ENCODE peak calls at places on chromosome 14, in four cellular contexts. O, M, J and X are unnamed samples.

GRCh38 chr14:105846312-105846711 is 319.9 kb downstream of the TMEM121 start:
- DNase-seq in O (no peak), M (no peak), J (no peak), X (no peak)

GRCh38 chr14:104932676-104933631 is 8.3 kb downstream of the PLD4 start:
- DNase-seq in O (peak), M (peak), J (peak), X (peak)

GRCh38 chr14:99758121-99758871 is 34.9 kb upstream of the EML1 start:
- DNase-seq in O (peak), M (peak), J (no peak), X (peak)

GRCh38 chr14:88848571-88848970 is 24.1 kb downstream of the TTC8 start:
- DNase-seq in O (no peak), M (no peak), J (no peak), X (no peak)

GRCh38 chr14:105248368-105249174 is at the start of gene BTBD6:
- DNase-seq in O (peak), M (peak), J (peak), X (peak)

GRCh38 chr14:52862652-52863338 is 71.4 kb upstream of the GNPNAT1 start:
- DNase-seq in O (peak), M (peak), J (no peak), X (peak)

GRCh38 chr14:80850197-80850814 is 91.2 kb downstream of the CEP128 start:
- DNase-seq in O (peak), M (peak), J (peak), X (peak)

GRCh38 chr14:100609941-100610391 is 22.7 kb upstream of the BEGAIN start:
- DNase-seq in O (no peak), M (no peak), J (no peak), X (no peak)

GRCh38 chr14:42628591-42628990 is 1021.9 kb downstream of the LRFN5 start:
- DNase-seq in O (no peak), M (no peak), J (no peak), X (no peak)

GRCh38 chr14:24238123-24238522 is 4.3 kb downstream of the TINF2 start:
- DNase-seq in O (no peak), M (no peak), J (no peak), X (no peak)

GRCh38 chr14:49972840-49973239 is 80.0 kb downstream of the ARF6 start:
- DNase-seq in O (peak), M (peak), J (no peak), X (peak)

GRCh38 chr14:75418779-75419768 is 8.7 kb upstream of the JDP2 start:
- DNase-seq in O (no peak), M (no peak), J (peak), X (no peak)

GRCh38 chr14:65840118-65840751 is 427.7 kb downstream of the FUT8 start:
- DNase-seq in O (no peak), M (no peak), J (no peak), X (no peak)

GRCh38 chr14:81423504-81423903 is 23.4 kb upstream of the STON2 start:
- DNase-seq in O (no peak), M (no peak), J (no peak), X (no peak)

GRCh38 chr14:105500726-105501101 is 9.7 kb downstream of the TEDC1 start:
- DNase-seq in O (no peak), M (no peak), J (peak), X (no peak)

GRCh38 chr14:89443002-89443660 is 26.1 kb upstream of the FOXN3 start:
- DNase-seq in O (no peak), M (peak), J (no peak), X (no peak)

GRCh38 chr14:25095784-25096390 is 45.9 kb upstream of the STXBP6 start:
- DNase-seq in O (peak), M (no peak), J (peak), X (no peak)

GRCh38 chr14:106060576-106060975 is 534.2 kb downstream of the TMEM121 start:
- DNase-seq in O (no peak), M (no peak), J (no peak), X (no peak)

GRCh38 chr14:79328863-79329262 is 882.4 kb downstream of the DIO2 start:
- DNase-seq in O (no peak), M (peak), J (no peak), X (no peak)

GRCh38 chr14:88825078-88825458 is 617 bp downstream of the TTC8 start:
- DNase-seq in O (peak), M (no peak), J (peak), X (no peak)

GRCh38 chr14:53516261-53516774 is 363.2 kb upstream of the DDHD1 start:
- DNase-seq in O (peak), M (peak), J (no peak), X (peak)

GRCh38 chr14:72565917-72566316 is 328.0 kb downstream of the DPF3 start:
- DNase-seq in O (no peak), M (no peak), J (no peak), X (no peak)

GRCh38 chr14:30528119-30528518 is 30.8 kb upstream of the G2E3 start:
- DNase-seq in O (no peak), M (no peak), J (no peak), X (no peak)

GRCh38 chr14:39302124-39302810 is 68.6 kb downstream of the MIA2 start:
- DNase-seq in O (no peak), M (no peak), J (no peak), X (no peak)

GRCh38 chr14:61616524-61617185 is 78.7 kb upstream of the HIF1A start:
- DNase-seq in O (peak), M (peak), J (no peak), X (peak)

GRCh38 chr14:100783630-100784321 is 42.1 kb upstream of the MEG3 start:
- DNase-seq in O (no peak), M (no peak), J (no peak), X (no peak)

GRCh38 chr14:95697764-95698163 is 11.5 kb downstream of the TCL1B start:
- DNase-seq in O (no peak), M (no peak), J (no peak), X (no peak)

GRCh38 chr14:91354979-91355685 is 62.5 kb downstream of the CCDC88C start:
- DNase-seq in O (no peak), M (no peak), J (peak), X (no peak)
- H3K4me3 ChIP-seq in O (no peak), M (no peak), J (no peak), X (no peak)

GRCh38 chr14:102776761-102777710 is at the start of gene TRAF3:
- DNase-seq in O (peak), M (peak), J (peak), X (no peak)

GRCh38 chr14:102777711-102778615 is 714 bp downstream of the TRAF3 start:
- DNase-seq in O (peak), M (peak), J (peak), X (no peak)

GRCh38 chr14:102775855-102776760 is 1.1 kb upstream of the TRAF3 start:
- DNase-seq in O (peak), M (peak), J (peak), X (peak)

GRCh38 chr14:102772781-102773570 is 4.3 kb upstream of the TRAF3 start:
- DNase-seq in O (peak), M (peak), J (peak), X (no peak)

DNA sequence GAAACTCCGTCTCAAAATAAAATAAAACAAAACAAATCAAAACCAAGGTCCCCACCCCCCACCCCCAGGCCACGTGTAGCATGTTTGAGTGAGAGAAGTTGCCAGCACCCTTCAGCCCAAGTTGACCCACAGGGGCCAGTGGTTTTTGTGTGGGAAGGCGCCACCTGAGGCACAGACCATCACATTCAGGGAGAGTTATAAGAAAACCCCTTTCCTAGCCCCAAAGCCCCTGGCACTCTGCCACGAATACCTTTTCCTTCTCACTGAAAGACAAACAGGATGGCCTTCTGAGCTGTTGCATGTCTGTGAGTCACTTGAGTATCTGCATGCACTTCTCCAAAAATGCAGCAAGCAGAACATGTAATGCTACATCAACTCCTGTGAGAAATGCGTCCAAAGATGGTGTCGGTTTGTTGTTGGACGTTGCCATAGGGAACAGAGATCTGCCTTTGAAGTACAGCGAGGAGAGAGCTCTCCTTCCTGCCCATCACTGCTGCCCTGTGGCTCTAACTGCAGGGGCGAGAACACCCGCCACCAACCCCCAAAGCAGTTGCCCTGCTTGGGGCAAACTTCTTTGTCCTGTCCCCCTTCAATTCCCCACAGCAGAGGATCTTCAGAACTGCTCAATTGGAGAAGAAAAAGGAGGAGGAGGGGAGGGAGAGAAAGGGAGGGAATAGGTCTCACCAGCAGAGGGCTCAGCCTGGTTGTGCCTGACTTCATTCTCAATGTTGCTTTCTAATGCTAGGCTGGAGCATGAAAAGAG is 2.7 kb upstream of the TRAF3 start:
- DNase-seq in O (peak), M (peak), J (peak), X (peak)
- H3K4me3 ChIP-seq in O (no peak), M (no peak), J (no peak), X (no peak)

DNA sequence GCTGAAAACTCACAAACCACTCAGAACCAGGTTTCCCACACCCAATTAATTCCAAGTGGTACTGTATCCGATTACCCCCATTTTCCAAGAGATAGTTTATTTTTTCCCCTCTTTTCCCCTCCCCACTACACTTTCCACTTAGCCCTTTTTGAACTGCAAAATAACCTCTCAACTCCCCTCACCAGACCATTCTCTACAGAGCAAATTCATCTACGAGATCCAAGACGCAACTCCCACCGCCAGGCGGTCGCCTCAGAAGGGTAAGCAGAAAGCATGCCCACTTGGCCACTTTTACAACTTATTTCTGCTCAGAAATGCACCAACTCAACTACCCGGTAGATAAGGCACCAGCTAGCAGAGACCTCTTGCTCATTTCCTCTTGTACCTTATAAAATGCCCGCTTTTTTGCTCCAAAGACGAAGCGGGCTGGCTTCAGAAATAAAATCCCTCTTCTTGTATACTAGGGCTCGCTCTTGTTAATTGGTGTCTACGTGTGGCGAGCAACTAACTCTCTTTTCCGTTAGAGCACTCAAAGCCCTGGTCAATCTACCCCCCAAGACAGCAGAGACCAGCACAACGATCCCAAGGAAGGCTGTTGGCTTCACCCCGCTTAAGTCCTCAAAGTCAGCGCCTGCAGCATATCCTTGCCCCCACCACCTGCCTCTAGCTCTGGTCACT is 910 bp upstream of the SRP54 start:
- DNase-seq in O (peak), M (no peak), J (peak), X (peak)
- H3K4me3 ChIP-seq in O (peak), M (peak), J (peak), X (peak)

DNA sequence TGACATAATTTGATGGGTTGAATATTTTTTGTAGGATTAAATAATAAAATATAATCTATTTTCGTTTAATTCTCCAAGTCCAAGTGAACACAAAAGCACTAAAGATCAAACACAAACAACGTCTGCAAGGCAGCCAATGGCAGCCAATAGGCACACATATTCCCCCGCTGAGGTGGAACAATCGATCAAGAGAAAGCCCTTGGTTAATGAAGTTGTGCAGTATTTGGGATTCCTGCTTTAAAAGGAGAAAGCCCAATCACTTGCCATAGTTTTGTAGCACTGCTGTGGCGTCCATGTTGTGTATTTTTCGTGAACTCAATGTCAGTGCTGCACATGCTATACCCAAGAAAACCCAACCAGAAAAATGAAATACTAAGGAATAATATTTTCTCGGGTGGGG is 1.5 kb downstream of the DHRS7 start:
- DNase-seq in O (no peak), M (no peak), J (peak), X (no peak)
- H3K4me3 ChIP-seq in O (peak), M (peak), J (peak), X (peak)

GRCh38 chr14:93954516-93954830 is 21.9 kb downstream of the ASB2 start:
- DNase-seq in O (no peak), M (no peak), J (no peak), X (no peak)

GRCh38 chr14:93956514-93957332 is 19.6 kb downstream of the ASB2 start:
- DNase-seq in O (no peak), M (no peak), J (no peak), X (no peak)

GRCh38 chr14:93954900-93955891 is 21.2 kb downstream of the ASB2 start:
- DNase-seq in O (no peak), M (no peak), J (peak), X (no peak)

GRCh38 chr14:93957333-93957710 is 19.0 kb downstream of the ASB2 start:
- DNase-seq in O (no peak), M (no peak), J (no peak), X (no peak)

DNA sequence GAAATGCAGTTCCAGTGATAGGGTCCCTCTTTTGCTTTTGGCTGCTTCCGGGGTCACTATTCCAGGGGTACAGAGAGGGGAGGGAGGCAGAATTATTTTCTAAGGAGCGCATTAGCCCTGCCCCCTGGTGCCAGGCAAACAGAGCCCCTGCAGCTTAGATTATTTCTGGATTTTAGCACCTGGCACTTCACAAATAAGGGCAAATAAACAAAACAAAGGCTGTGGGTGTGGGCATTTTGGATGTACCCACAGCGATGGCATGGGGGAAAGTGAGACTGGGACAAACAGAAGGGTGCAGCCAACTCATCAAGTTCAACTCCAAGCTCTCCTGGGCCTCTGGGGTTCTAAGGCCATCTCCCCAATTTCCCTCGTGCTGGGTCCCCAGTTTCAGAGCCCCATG is 20.3 kb downstream of the ASB2 start:
- DNase-seq in O (no peak), M (no peak), J (no peak), X (no peak)
- H3K4me3 ChIP-seq in O (no peak), M (no peak), J (peak), X (no peak)

GRCh38 chr14:69850736-69851112 is 28.5 kb upstream of the SMOC1 start:
- DNase-seq in O (no peak), M (no peak), J (no peak), X (no peak)
- H3K4me3 ChIP-seq in O (no peak), M (no peak), J (no peak), X (no peak)

GRCh38 chr14:93102141-93102540 is 13.6 kb downstream of the ITPK1 start:
- DNase-seq in O (no peak), M (no peak), J (no peak), X (no peak)

GRCh38 chr14:93105362-93105761 is 10.4 kb downstream of the ITPK1 start:
- DNase-seq in O (peak), M (peak), J (peak), X (no peak)

GRCh38 chr14:93100570-93100969 is 15.2 kb downstream of the ITPK1 start:
- DNase-seq in O (no peak), M (no peak), J (peak), X (no peak)

GRCh38 chr14:93104961-93105360 is 10.8 kb downstream of the ITPK1 start:
- DNase-seq in O (no peak), M (no peak), J (no peak), X (no peak)

DNA sequence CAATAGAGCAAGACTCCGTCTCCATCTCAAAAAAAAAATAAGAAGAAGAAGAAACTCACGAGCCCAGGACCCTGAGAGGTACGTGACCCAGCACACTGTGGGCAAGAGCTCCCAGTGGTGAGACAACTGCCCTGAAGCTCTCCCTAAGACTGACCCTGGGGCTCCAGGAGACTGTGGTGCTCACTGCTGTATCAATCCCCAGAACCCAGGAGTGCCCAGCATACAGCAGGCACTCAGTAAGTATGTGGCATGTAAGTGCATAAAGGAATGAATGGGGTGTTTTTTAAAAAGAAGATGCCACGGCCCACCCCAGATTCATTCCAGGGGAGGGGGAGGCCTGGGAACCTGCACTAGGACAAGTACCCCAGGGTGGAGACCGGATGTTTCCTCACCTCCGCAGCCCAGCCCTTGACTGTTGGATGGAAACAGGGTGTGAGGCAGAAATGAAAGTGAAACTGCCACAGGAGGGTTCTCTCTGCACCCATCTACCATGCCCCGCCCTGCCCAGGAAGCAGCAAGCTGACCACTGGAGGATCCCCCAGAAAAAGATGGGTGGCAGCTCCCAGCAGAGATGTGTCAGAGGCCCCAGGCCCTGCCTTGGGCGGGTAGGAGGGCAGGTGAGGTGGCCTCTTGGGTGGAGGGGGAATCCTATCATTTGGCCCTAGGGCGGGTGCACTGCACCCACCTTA is 12.2 kb downstream of the ITPK1 start:
- DNase-seq in O (no peak), M (peak), J (peak), X (no peak)
- H3K4me3 ChIP-seq in O (no peak), M (no peak), J (peak), X (no peak)

GRCh38 chr14:54625158-54625557 is 58.2 kb downstream of the SAMD4A start:
- DNase-seq in O (peak), M (peak), J (peak), X (no peak)

GRCh38 chr14:54629635-54630360 is 62.9 kb downstream of the SAMD4A start:
- DNase-seq in O (no peak), M (no peak), J (no peak), X (no peak)

GRCh38 chr14:54627325-54627717 is 60.4 kb downstream of the SAMD4A start:
- DNase-seq in O (no peak), M (no peak), J (no peak), X (no peak)

GRCh38 chr14:54629183-54629582 is 62.3 kb downstream of the SAMD4A start:
- DNase-seq in O (no peak), M (no peak), J (no peak), X (no peak)

GRCh38 chr14:54627718-54628345 is 60.9 kb downstream of the SAMD4A start:
- DNase-seq in O (peak), M (peak), J (no peak), X (no peak)
- H3K4me3 ChIP-seq in O (peak), M (peak), J (no peak), X (peak)